ENCODE peak calls at places on chromosomes 12 and 14, in six cellular contexts. M is GM20000, E is progenitor cell of endocrine pancreas, H is IMR-90, L is mammary epithelial cell, O is osteoblast. A is an unnamed sample.

GRCh38 chr12:108495054-108495453 is 20.0 kb upstream of the FICD start:
- DNase-seq in M (peak), E (no peak), H (peak), L (peak), O (peak), A (no peak)

GRCh38 chr12:114355389-114356088 is 50.4 kb downstream of the TBX5 start:
- DNase-seq in M (no peak), E (no peak), H (no peak), L (no peak), O (peak), A (no peak)

GRCh38 chr14:57293851-57294837 is 25.4 kb downstream of the AP5M1 start:
- DNase-seq in M (no peak), E (no peak), H (peak), L (no peak), O (no peak), A (no peak)

GRCh38 chr14:90349729-90350128 is 18.0 kb upstream of the NRDE2 start:
- DNase-seq in M (peak), E (no peak), H (no peak), L (no peak), O (no peak), A (no peak)

GRCh38 chr12:79375050-79375449 is 315.7 kb downstream of the PAWR start:
- DNase-seq in M (no peak), E (no peak), H (no peak), L (peak), O (no peak), A (no peak)

GRCh38 chr12:82942521-82942920 is 255.8 kb downstream of the TMTC2 start:
- DNase-seq in M (no peak), E (no peak), H (no peak), L (no peak), O (no peak), A (no peak)

GRCh38 chr14:89807905-89808304 is 146.6 kb downstream of the EFCAB11 start:
- DNase-seq in M (no peak), E (no peak), H (no peak), L (no peak), O (no peak), A (no peak)

GRCh38 chr12:81077686-81078441 is at the start of gene ACSS3:
- DNase-seq in M (no peak), E (peak), H (no peak), L (no peak), O (peak), A (no peak)

GRCh38 chr14:71720978-71721624 is 211.1 kb upstream of the RGS6 start:
- DNase-seq in M (peak), E (no peak), H (peak), L (peak), O (peak), A (no peak)

GRCh38 chr14:39232554-39233415 is 930 bp upstream of the MIA2 start:
- DNase-seq in M (peak), E (no peak), H (peak), L (peak), O (no peak), A (no peak)

GRCh38 chr14:68076451-68076850 is 256.9 kb downstream of the RAD51B start:
- DNase-seq in M (no peak), E (no peak), H (peak), L (peak), O (no peak), A (no peak)

GRCh38 chr12:112353389-112353788 is 28.8 kb downstream of the HECTD4 start:
- DNase-seq in M (no peak), E (no peak), H (peak), L (peak), O (no peak), A (no peak)

GRCh38 chr14:63725786-63726185 is 2.1 kb downstream of the SGPP1 start:
- DNase-seq in M (no peak), E (no peak), H (peak), L (no peak), O (peak), A (no peak)

GRCh38 chr12:42140901-42141300 is 3.8 kb downstream of the GXYLT1 start:
- DNase-seq in M (no peak), E (no peak), H (peak), L (peak), O (peak), A (no peak)

GRCh38 chr12:8603858-8604257 is 8.8 kb downstream of the AICDA start:
- DNase-seq in M (no peak), E (no peak), H (no peak), L (no peak), O (peak), A (no peak)
- TF ChIP-seq CTCF in M (no peak), E (peak), H (no peak), L (peak), O (peak), A (no peak)

GRCh38 chr14:33678012-33678411 is 272.9 kb downstream of the EGLN3 start:
- DNase-seq in M (no peak), E (no peak), H (no peak), L (no peak), O (no peak), A (no peak)

GRCh38 chr14:33679025-33679424 is 271.8 kb downstream of the EGLN3 start:
- DNase-seq in M (no peak), E (no peak), H (no peak), L (no peak), O (no peak), A (no peak)

GRCh38 chr14:33674716-33675115 is 276.2 kb downstream of the EGLN3 start:
- DNase-seq in M (no peak), E (no peak), H (no peak), L (no peak), O (no peak), A (no peak)

GRCh38 chr14:33675415-33676130 is 275.3 kb downstream of the EGLN3 start:
- DNase-seq in M (no peak), E (no peak), H (no peak), L (peak), O (peak), A (no peak)

DNA sequence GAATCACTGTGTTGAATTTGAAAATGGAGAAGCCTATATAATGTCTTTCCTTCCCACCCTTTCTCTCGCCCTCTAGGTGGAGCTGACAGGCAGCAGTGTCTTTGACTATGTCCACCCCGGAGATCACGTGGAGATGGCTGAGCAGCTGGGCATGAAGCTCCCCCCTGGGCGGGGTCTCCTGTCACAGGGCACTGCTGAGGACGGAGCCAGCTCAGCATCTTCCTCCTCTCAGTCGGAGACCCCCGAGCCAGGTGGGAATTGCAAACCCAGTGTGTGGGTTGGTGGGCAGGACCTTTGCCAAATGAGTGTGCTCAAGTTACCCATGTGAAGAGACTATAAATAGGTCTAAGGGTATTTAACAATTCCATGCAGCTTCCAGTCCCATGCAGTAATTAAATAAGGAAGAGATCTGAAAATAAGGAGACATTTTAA is 274.7 kb downstream of the EGLN3 start:
- DNase-seq in M (peak), E (no peak), H (no peak), L (peak), O (peak), A (no peak)
- TF ChIP-seq CTCF in M (no peak), E (peak), H (no peak), L (peak), O (peak), A (no peak)

GRCh38 chr14:60275932-60276331 is 26.9 kb downstream of the PPM1A start:
- DNase-seq in M (no peak), E (no peak), H (no peak), L (no peak), O (no peak), A (no peak)

GRCh38 chr14:60277605-60278190 is 28.7 kb downstream of the PPM1A start:
- DNase-seq in M (no peak), E (no peak), H (no peak), L (no peak), O (peak), A (no peak)

GRCh38 chr14:60274448-60274847 is 25.4 kb downstream of the PPM1A start:
- DNase-seq in M (no peak), E (no peak), H (no peak), L (no peak), O (peak), A (no peak)

GRCh38 chr14:60276347-60276746 is 27.3 kb downstream of the PPM1A start:
- DNase-seq in M (no peak), E (no peak), H (no peak), L (no peak), O (no peak), A (no peak)

GRCh38 chr14:60272177-60272576 is 23.2 kb downstream of the PPM1A start:
- DNase-seq in M (no peak), E (no peak), H (no peak), L (no peak), O (no peak), A (no peak)
- TF ChIP-seq CTCF in M (no peak), E (no peak), H (no peak), L (no peak), O (no peak), A (no peak)

GRCh38 chr14:31792726-31793125 is 231.5 kb downstream of the NUBPL start:
- DNase-seq in M (no peak), E (no peak), H (no peak), L (peak), O (no peak), A (no peak)

GRCh38 chr14:31781578-31781977 is 220.4 kb downstream of the NUBPL start:
- DNase-seq in M (no peak), E (no peak), H (no peak), L (peak), O (no peak), A (no peak)

GRCh38 chr14:31785574-31785973 is 224.4 kb downstream of the NUBPL start:
- DNase-seq in M (no peak), E (no peak), H (no peak), L (no peak), O (no peak), A (no peak)

GRCh38 chr14:31788340-31788739 is 227.1 kb downstream of the NUBPL start:
- DNase-seq in M (no peak), E (no peak), H (no peak), L (no peak), O (no peak), A (no peak)

GRCh38 chr14:31787377-31787776 is 226.2 kb downstream of the NUBPL start:
- DNase-seq in M (no peak), E (no peak), H (peak), L (peak), O (no peak), A (no peak)
- TF ChIP-seq CTCF in M (no peak), E (no peak), H (no peak), L (peak), O (peak), A (no peak)

GRCh38 chr12:65631621-65632111 is 192.6 kb upstream of the HMGA2 start:
- DNase-seq in M (no peak), E (no peak), H (peak), L (peak), O (peak), A (no peak)
- TF ChIP-seq CTCF in M (no peak), E (no peak), H (no peak), L (no peak), O (no peak), A (no peak)

DNA sequence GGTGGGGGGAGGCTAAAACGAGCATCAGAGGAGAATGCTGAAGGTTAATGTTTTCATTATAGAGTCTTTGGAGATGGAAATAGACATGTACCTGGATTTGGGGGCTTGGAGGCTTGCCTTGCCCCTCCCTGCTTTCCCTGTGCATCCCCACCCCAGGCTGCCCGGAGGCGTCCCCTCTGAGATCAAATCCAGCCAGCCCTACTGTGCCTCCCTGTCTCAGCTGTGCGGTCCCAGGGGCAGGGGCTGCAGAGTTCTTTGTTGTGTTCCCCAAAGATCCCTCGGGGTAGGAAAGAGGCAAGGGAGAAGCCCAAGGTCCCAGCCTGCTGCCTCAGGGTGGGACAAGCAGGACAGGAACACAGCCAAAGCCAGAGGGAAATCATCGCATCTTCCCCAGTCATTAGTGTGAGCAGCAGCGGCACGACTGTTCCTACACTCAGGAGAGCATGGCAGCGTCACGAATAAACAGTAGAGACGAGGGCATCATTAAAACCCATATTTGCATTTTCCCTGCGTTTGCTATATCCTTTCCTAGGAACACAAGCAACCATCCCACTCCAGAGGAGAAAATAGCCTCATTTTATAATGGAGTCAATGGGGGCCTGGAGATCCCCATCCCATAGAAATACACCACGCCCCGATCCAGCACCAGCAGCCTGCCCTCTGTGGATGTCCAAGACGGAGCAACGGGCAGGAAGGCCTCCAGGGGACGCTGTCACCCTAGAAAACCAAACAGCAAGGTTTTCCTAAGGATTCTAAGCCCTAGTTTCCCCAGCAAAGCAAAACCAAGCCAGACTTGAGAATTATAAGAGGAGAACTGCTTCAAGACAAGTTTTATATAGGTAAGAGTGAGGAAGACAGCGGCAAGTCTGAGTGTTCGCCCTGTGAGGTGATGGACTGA is 32.4 kb downstream of the ANO2 start:
- DNase-seq in M (no peak), E (no peak), H (no peak), L (no peak), O (no peak), A (no peak)
- TF ChIP-seq CTCF in M (no peak), E (peak), H (peak), L (no peak), O (peak), A (no peak)

DNA sequence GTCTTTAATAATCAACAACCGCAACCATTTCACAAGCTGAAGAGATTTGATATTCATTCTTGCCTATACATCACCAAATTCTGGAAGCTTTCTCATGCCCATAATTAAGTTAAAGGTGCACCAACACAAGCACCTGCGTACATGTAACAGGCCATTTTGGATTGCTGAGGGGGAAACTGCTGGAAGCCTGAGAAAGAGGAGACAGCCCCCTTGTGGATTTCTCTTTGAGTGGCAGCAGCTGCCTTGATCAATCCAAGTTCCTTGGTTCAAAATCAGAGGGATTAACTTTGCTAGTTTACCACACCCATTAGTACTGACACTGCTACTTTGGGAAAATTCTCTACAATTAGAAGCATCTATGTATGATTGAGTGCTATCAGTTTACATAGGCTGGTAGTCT is 321.1 kb downstream of the NOVA1 start:
- DNase-seq in M (no peak), E (no peak), H (no peak), L (no peak), O (no peak), A (no peak)
- TF ChIP-seq CTCF in M (no peak), E (peak), H (peak), L (no peak), O (no peak), A (no peak)

DNA sequence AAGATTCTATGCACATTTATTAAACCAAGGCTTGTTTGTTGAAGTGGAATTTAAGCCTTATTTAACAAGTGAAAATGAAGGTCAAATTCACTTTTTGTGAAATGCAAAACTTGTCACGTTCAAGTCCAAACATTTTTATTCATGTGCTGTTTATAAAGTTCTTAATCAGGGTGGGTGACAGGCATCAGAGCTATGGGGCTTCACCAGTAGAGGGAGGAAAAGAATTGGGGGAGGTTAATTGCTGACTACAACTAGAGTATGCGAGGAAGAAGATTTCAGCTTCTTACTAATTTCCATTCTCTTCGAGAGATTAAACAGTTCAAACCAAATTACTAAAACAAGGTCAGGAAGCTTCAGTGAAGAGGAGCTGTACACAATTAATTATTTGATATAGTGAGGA is 9.7 kb downstream of the MOK start:
- DNase-seq in M (no peak), E (no peak), H (peak), L (no peak), O (no peak), A (no peak)
- TF ChIP-seq CTCF in M (no peak), E (peak), H (peak), L (peak), O (peak), A (no peak)

DNA sequence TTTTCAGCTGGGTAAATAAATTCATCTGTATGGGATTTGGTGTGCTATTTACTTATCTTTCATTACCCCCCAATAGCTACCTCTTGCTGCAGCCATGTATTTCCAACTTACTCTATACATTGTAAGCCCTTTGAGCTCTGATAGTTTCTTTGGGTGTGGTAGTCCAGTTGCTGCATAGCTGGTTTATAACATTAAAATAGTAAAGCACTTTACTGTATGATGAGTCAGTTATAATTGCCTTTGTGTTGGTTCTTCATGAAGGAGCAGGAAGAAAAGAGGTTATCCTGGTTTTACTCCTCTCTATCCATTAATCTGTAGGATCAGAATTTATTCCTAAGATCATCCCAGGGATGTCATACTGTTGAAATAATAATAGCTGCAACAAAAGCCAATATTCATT is 15.7 kb downstream of the TBC1D30 start:
- DNase-seq in M (no peak), E (no peak), H (no peak), L (no peak), O (no peak), A (no peak)
- TF ChIP-seq CTCF in M (no peak), E (no peak), H (no peak), L (no peak), O (no peak), A (no peak)

A was measured in mesothelial cell of epicardium.